ENCODE peak calls at places on chromosomes 11 and 22, in nine cellular contexts. One of them, this sample, is unnamed.

GRCh38 chr11:114262681-114263509 is 33.3 kb upstream of the NNMT start:
- DNase-seq in DMS153: peak
- DNase-seq in brain microvascular endothelial cell: peak
- DNase-seq in colonic mucosa: no peak
- DNase-seq in GM19239: no peak
- DNase-seq in stimulated activated effector memory CD8-positive, alpha-beta T cell treated with anti-CD3 and anti-CD28 coated beads, Interleukin-12 subunit alpha, Interleukin-12 subunit beta, amount 100 ng/mL, for 72 hours: no peak
- DNase-seq in lower lobe of right lung: no peak
- DNase-seq in foreskin fibroblast: peak
- DNase-seq in mucosa of descending colon: no peak
- DNase-seq in this sample: no peak

GRCh38 chr11:35308157-35308556 is 111.2 kb downstream of the SLC1A2 start:
- DNase-seq in DMS153: no peak
- DNase-seq in brain microvascular endothelial cell: no peak
- DNase-seq in colonic mucosa: no peak
- DNase-seq in GM19239: no peak
- DNase-seq in stimulated activated effector memory CD8-positive, alpha-beta T cell treated with anti-CD3 and anti-CD28 coated beads, Interleukin-12 subunit alpha, Interleukin-12 subunit beta, amount 100 ng/mL, for 72 hours: no peak
- DNase-seq in lower lobe of right lung: peak
- DNase-seq in foreskin fibroblast: no peak
- DNase-seq in mucosa of descending colon: no peak
- DNase-seq in this sample: no peak

GRCh38 chr11:36363361-36364272 is 67.5 kb downstream of the PRR5L start:
- DNase-seq in DMS153: no peak
- DNase-seq in brain microvascular endothelial cell: no peak
- DNase-seq in colonic mucosa: no peak
- DNase-seq in GM19239: no peak
- DNase-seq in stimulated activated effector memory CD8-positive, alpha-beta T cell treated with anti-CD3 and anti-CD28 coated beads, Interleukin-12 subunit alpha, Interleukin-12 subunit beta, amount 100 ng/mL, for 72 hours: no peak
- DNase-seq in lower lobe of right lung: no peak
- DNase-seq in foreskin fibroblast: no peak
- DNase-seq in mucosa of descending colon: no peak
- DNase-seq in this sample: peak

GRCh38 chr22:50201191-50202129 is 649 bp downstream of the SELENOO start:
- DNase-seq in DMS153: no peak
- DNase-seq in brain microvascular endothelial cell: no peak
- DNase-seq in colonic mucosa: peak
- DNase-seq in GM19239: no peak
- DNase-seq in stimulated activated effector memory CD8-positive, alpha-beta T cell treated with anti-CD3 and anti-CD28 coated beads, Interleukin-12 subunit alpha, Interleukin-12 subunit beta, amount 100 ng/mL, for 72 hours: no peak
- DNase-seq in lower lobe of right lung: no peak
- DNase-seq in foreskin fibroblast: no peak
- DNase-seq in mucosa of descending colon: no peak
- DNase-seq in this sample: no peak

GRCh38 chr11:61683961-61684869 is 4.0 kb downstream of the DAGLA start:
- DNase-seq in DMS153: no peak
- DNase-seq in brain microvascular endothelial cell: no peak
- DNase-seq in colonic mucosa: no peak
- DNase-seq in GM19239: no peak
- DNase-seq in stimulated activated effector memory CD8-positive, alpha-beta T cell treated with anti-CD3 and anti-CD28 coated beads, Interleukin-12 subunit alpha, Interleukin-12 subunit beta, amount 100 ng/mL, for 72 hours: no peak
- DNase-seq in lower lobe of right lung: no peak
- DNase-seq in foreskin fibroblast: no peak
- DNase-seq in mucosa of descending colon: no peak
- DNase-seq in this sample: peak

GRCh38 chr11:76783901-76784813 is 1.0 kb downstream of the TSKU start:
- DNase-seq in DMS153: no peak
- DNase-seq in brain microvascular endothelial cell: peak
- DNase-seq in colonic mucosa: peak
- DNase-seq in GM19239: no peak
- DNase-seq in stimulated activated effector memory CD8-positive, alpha-beta T cell treated with anti-CD3 and anti-CD28 coated beads, Interleukin-12 subunit alpha, Interleukin-12 subunit beta, amount 100 ng/mL, for 72 hours: no peak
- DNase-seq in lower lobe of right lung: no peak
- DNase-seq in foreskin fibroblast: peak
- DNase-seq in mucosa of descending colon: peak
- DNase-seq in this sample: peak

GRCh38 chr11:72642815-72643511 is 31.3 kb downstream of the PDE2A start:
- DNase-seq in DMS153: no peak
- DNase-seq in brain microvascular endothelial cell: no peak
- DNase-seq in colonic mucosa: peak
- DNase-seq in GM19239: peak
- DNase-seq in stimulated activated effector memory CD8-positive, alpha-beta T cell treated with anti-CD3 and anti-CD28 coated beads, Interleukin-12 subunit alpha, Interleukin-12 subunit beta, amount 100 ng/mL, for 72 hours: peak
- DNase-seq in lower lobe of right lung: peak
- DNase-seq in foreskin fibroblast: peak
- DNase-seq in mucosa of descending colon: peak
- DNase-seq in this sample: peak

GRCh38 chr11:20363500-20364411 is at the start of gene HTATIP2:
- DNase-seq in DMS153: peak
- DNase-seq in brain microvascular endothelial cell: no peak
- DNase-seq in colonic mucosa: peak
- DNase-seq in GM19239: peak
- DNase-seq in stimulated activated effector memory CD8-positive, alpha-beta T cell treated with anti-CD3 and anti-CD28 coated beads, Interleukin-12 subunit alpha, Interleukin-12 subunit beta, amount 100 ng/mL, for 72 hours: peak
- DNase-seq in lower lobe of right lung: peak
- DNase-seq in foreskin fibroblast: no peak
- DNase-seq in mucosa of descending colon: peak
- DNase-seq in this sample: no peak

GRCh38 chr11:127998421-127998820 is 588.9 kb downstream of the ETS1 start:
- DNase-seq in DMS153: no peak
- DNase-seq in brain microvascular endothelial cell: peak
- DNase-seq in colonic mucosa: no peak
- DNase-seq in GM19239: no peak
- DNase-seq in stimulated activated effector memory CD8-positive, alpha-beta T cell treated with anti-CD3 and anti-CD28 coated beads, Interleukin-12 subunit alpha, Interleukin-12 subunit beta, amount 100 ng/mL, for 72 hours: no peak
- DNase-seq in lower lobe of right lung: no peak
- DNase-seq in foreskin fibroblast: no peak
- DNase-seq in mucosa of descending colon: no peak
- DNase-seq in this sample: no peak

GRCh38 chr11:43689167-43689566 is 8.6 kb downstream of the HSD17B12 start:
- DNase-seq in DMS153: no peak
- DNase-seq in brain microvascular endothelial cell: no peak
- DNase-seq in colonic mucosa: no peak
- DNase-seq in GM19239: no peak
- DNase-seq in stimulated activated effector memory CD8-positive, alpha-beta T cell treated with anti-CD3 and anti-CD28 coated beads, Interleukin-12 subunit alpha, Interleukin-12 subunit beta, amount 100 ng/mL, for 72 hours: no peak
- DNase-seq in lower lobe of right lung: no peak
- DNase-seq in foreskin fibroblast: no peak
- DNase-seq in mucosa of descending colon: no peak
- DNase-seq in this sample: no peak

GRCh38 chr11:3197878-3198528 is 20.6 kb downstream of the MRGPRG start:
- DNase-seq in DMS153: no peak
- DNase-seq in brain microvascular endothelial cell: no peak
- DNase-seq in colonic mucosa: no peak
- DNase-seq in GM19239: no peak
- DNase-seq in stimulated activated effector memory CD8-positive, alpha-beta T cell treated with anti-CD3 and anti-CD28 coated beads, Interleukin-12 subunit alpha, Interleukin-12 subunit beta, amount 100 ng/mL, for 72 hours: no peak
- DNase-seq in lower lobe of right lung: no peak
- DNase-seq in foreskin fibroblast: no peak
- DNase-seq in mucosa of descending colon: no peak
- DNase-seq in this sample: no peak

GRCh38 chr11:133966924-133967598 is 10.3 kb upstream of the IGSF9B start:
- DNase-seq in DMS153: no peak
- DNase-seq in brain microvascular endothelial cell: no peak
- DNase-seq in colonic mucosa: peak
- DNase-seq in GM19239: no peak
- DNase-seq in stimulated activated effector memory CD8-positive, alpha-beta T cell treated with anti-CD3 and anti-CD28 coated beads, Interleukin-12 subunit alpha, Interleukin-12 subunit beta, amount 100 ng/mL, for 72 hours: peak
- DNase-seq in lower lobe of right lung: no peak
- DNase-seq in foreskin fibroblast: no peak
- DNase-seq in mucosa of descending colon: no peak
- DNase-seq in this sample: no peak

GRCh38 chr11:92295175-92296137 is 70.8 kb downstream of the FAT3 start:
- DNase-seq in DMS153: no peak
- DNase-seq in brain microvascular endothelial cell: no peak
- DNase-seq in colonic mucosa: peak
- DNase-seq in GM19239: no peak
- DNase-seq in stimulated activated effector memory CD8-positive, alpha-beta T cell treated with anti-CD3 and anti-CD28 coated beads, Interleukin-12 subunit alpha, Interleukin-12 subunit beta, amount 100 ng/mL, for 72 hours: no peak
- DNase-seq in lower lobe of right lung: no peak
- DNase-seq in foreskin fibroblast: peak
- DNase-seq in mucosa of descending colon: no peak
- DNase-seq in this sample: peak

GRCh38 chr11:34653851-34654490 is 33.1 kb downstream of the EHF start:
- DNase-seq in DMS153: peak
- DNase-seq in brain microvascular endothelial cell: peak
- DNase-seq in colonic mucosa: peak
- DNase-seq in GM19239: no peak
- DNase-seq in stimulated activated effector memory CD8-positive, alpha-beta T cell treated with anti-CD3 and anti-CD28 coated beads, Interleukin-12 subunit alpha, Interleukin-12 subunit beta, amount 100 ng/mL, for 72 hours: peak
- DNase-seq in lower lobe of right lung: peak
- DNase-seq in foreskin fibroblast: peak
- DNase-seq in mucosa of descending colon: peak
- DNase-seq in this sample: peak

GRCh38 chr11:97722721-97723120 is 1298.0 kb upstream of the CNTN5 start:
- DNase-seq in DMS153: no peak
- DNase-seq in brain microvascular endothelial cell: no peak
- DNase-seq in colonic mucosa: no peak
- DNase-seq in GM19239: no peak
- DNase-seq in stimulated activated effector memory CD8-positive, alpha-beta T cell treated with anti-CD3 and anti-CD28 coated beads, Interleukin-12 subunit alpha, Interleukin-12 subunit beta, amount 100 ng/mL, for 72 hours: no peak
- DNase-seq in lower lobe of right lung: no peak
- DNase-seq in foreskin fibroblast: no peak
- DNase-seq in mucosa of descending colon: no peak
- DNase-seq in this sample: peak

GRCh38 chr11:68584991-68585524 is 99.3 kb upstream of the GAL start:
- DNase-seq in DMS153: no peak
- DNase-seq in brain microvascular endothelial cell: peak
- DNase-seq in colonic mucosa: no peak
- DNase-seq in GM19239: no peak
- DNase-seq in stimulated activated effector memory CD8-positive, alpha-beta T cell treated with anti-CD3 and anti-CD28 coated beads, Interleukin-12 subunit alpha, Interleukin-12 subunit beta, amount 100 ng/mL, for 72 hours: no peak
- DNase-seq in lower lobe of right lung: no peak
- DNase-seq in foreskin fibroblast: no peak
- DNase-seq in mucosa of descending colon: no peak
- DNase-seq in this sample: no peak

GRCh38 chr11:85685820-85686459 is at the start of gene CCDC89:
- DNase-seq in DMS153: peak
- DNase-seq in brain microvascular endothelial cell: peak
- DNase-seq in colonic mucosa: peak
- DNase-seq in GM19239: no peak
- DNase-seq in stimulated activated effector memory CD8-positive, alpha-beta T cell treated with anti-CD3 and anti-CD28 coated beads, Interleukin-12 subunit alpha, Interleukin-12 subunit beta, amount 100 ng/mL, for 72 hours: no peak
- DNase-seq in lower lobe of right lung: peak
- DNase-seq in foreskin fibroblast: peak
- DNase-seq in mucosa of descending colon: peak
- DNase-seq in this sample: peak